ENCODE peak calls at places on chromosome 10, in eight cellular contexts. T is brain microvascular endothelial cell, C is lung microvascular endothelial cell, K is non-pigmented ciliary epithelial cell, W is fibroblast of the conjunctiva, B is left ventricle myocardium inferior, M is epithelial cell of proximal tubule, R is retina. Z is an unnamed sample.

GRCh38 chr10:113765910-113766309 is 14.4 kb downstream of the PLEKHS1 start:
- DNase-seq in T (no peak), C (no peak), K (no peak), W (no peak), B (no peak), M (no peak), R (no peak), Z (no peak)

GRCh38 chr10:49625411-49625810 is 11.6 kb downstream of the CHAT start:
- DNase-seq in T (no peak), C (no peak), K (no peak), W (no peak), B (no peak), M (no peak), R (no peak), Z (no peak)

GRCh38 chr10:122225324-122225723 is 45.8 kb upstream of the BTBD16 start:
- DNase-seq in T (no peak), C (peak; percentile 7), K (no peak), W (no peak), B (no peak), M (no peak), R (no peak), Z (no peak)

GRCh38 chr10:119479532-119479931 is 63.0 kb downstream of the RGS10 start:
- DNase-seq in T (no peak), C (no peak), K (no peak), W (no peak), B (no peak), M (no peak), R (no peak), Z (no peak)

GRCh38 chr10:71138126-71138860 is 74.1 kb upstream of the UNC5B start:
- DNase-seq in T (no peak), C (no peak), K (no peak), W (no peak), B (peak; percentile 23), M (no peak), R (no peak), Z (no peak)

GRCh38 chr10:97814996-97815395 is 34.6 kb upstream of the GOLGA7B start:
- DNase-seq in T (no peak), C (no peak), K (no peak), W (no peak), B (no peak), M (no peak), R (no peak), Z (no peak)

GRCh38 chr10:85642082-85642420 is 724.5 kb downstream of the GRID1 start:
- DNase-seq in T (peak; percentile 29), C (peak; percentile 34), K (no peak), W (no peak), B (no peak), M (no peak), R (no peak), Z (no peak)

GRCh38 chr10:123885406-123886164 is 6.0 kb downstream of the CPXM2 start:
- DNase-seq in T (no peak), C (no peak), K (no peak), W (no peak), B (no peak), M (no peak), R (no peak), Z (no peak)

GRCh38 chr10:18097524-18097923 is 42.7 kb upstream of the CACNB2 start:
- DNase-seq in T (peak; percentile 11), C (no peak), K (no peak), W (no peak), B (no peak), M (no peak), R (no peak), Z (no peak)

GRCh38 chr10:117441366-117441765 is 66.1 kb upstream of the PDZD8 start:
- DNase-seq in T (no peak), C (no peak), K (no peak), W (no peak), B (no peak), M (no peak), R (no peak), Z (no peak)

GRCh38 chr10:123522702-123523312 is 143.3 kb upstream of the GPR26 start:
- DNase-seq in T (no peak), C (no peak), K (no peak), W (no peak), B (no peak), M (no peak), R (no peak), Z (no peak)